ENCODE peak calls at places on chromosomes 13 and 19, in five cellular contexts. One of them, this sample, is unnamed.

GRCh38 chr19:6854758-6855157 is 32.6 kb upstream of the ADGRE1 start:
- DNase-seq in CD4-positive, alpha-beta memory T cell: no peak
- DNase-seq in SK-N-SH: no peak
- DNase-seq in caudate nucleus: no peak
- DNase-seq in memory B cell: no peak
- DNase-seq in this sample: no peak

GRCh38 chr19:4007836-4008539 is 452 bp downstream of the PIAS4 start:
- DNase-seq in CD4-positive, alpha-beta memory T cell: no peak
- DNase-seq in SK-N-SH: peak; percentile 63
- DNase-seq in caudate nucleus: no peak
- DNase-seq in memory B cell: no peak
- DNase-seq in this sample: no peak

GRCh38 chr19:43700368-43701015 is 15.4 kb upstream of the IRGC start:
- DNase-seq in CD4-positive, alpha-beta memory T cell: no peak
- DNase-seq in SK-N-SH: no peak
- DNase-seq in caudate nucleus: no peak
- DNase-seq in memory B cell: peak; percentile 21
- DNase-seq in this sample: peak; percentile 21

GRCh38 chr19:13060233-13060963 is 42.3 kb downstream of the LYL1 start:
- DNase-seq in CD4-positive, alpha-beta memory T cell: no peak
- DNase-seq in SK-N-SH: peak; percentile 75
- DNase-seq in caudate nucleus: peak; percentile 44
- DNase-seq in memory B cell: no peak
- DNase-seq in this sample: no peak

GRCh38 chr19:11418518-11419506 is at the start of gene RGL3:
- DNase-seq in CD4-positive, alpha-beta memory T cell: no peak
- DNase-seq in SK-N-SH: peak; percentile 95
- DNase-seq in caudate nucleus: no peak
- DNase-seq in memory B cell: peak; percentile 41
- DNase-seq in this sample: peak; percentile 37

GRCh38 chr13:110881811-110882210 is 33.1 kb downstream of the ANKRD10 start:
- DNase-seq in CD4-positive, alpha-beta memory T cell: no peak
- DNase-seq in SK-N-SH: no peak
- DNase-seq in caudate nucleus: no peak
- DNase-seq in memory B cell: no peak
- DNase-seq in this sample: no peak

GRCh38 chr13:113166681-113167080 is 8.2 kb downstream of the PROZ start:
- DNase-seq in CD4-positive, alpha-beta memory T cell: no peak
- DNase-seq in SK-N-SH: no peak
- DNase-seq in caudate nucleus: no peak
- DNase-seq in memory B cell: no peak
- DNase-seq in this sample: no peak

GRCh38 chr19:39128511-39129079 is 3.0 kb downstream of the PAK4 start:
- DNase-seq in CD4-positive, alpha-beta memory T cell: no peak
- DNase-seq in SK-N-SH: no peak
- DNase-seq in caudate nucleus: no peak
- DNase-seq in memory B cell: no peak
- DNase-seq in this sample: no peak

GRCh38 chr13:27979001-27979643 is 9.4 kb downstream of the URAD start:
- DNase-seq in CD4-positive, alpha-beta memory T cell: no peak
- DNase-seq in SK-N-SH: no peak
- DNase-seq in caudate nucleus: no peak
- DNase-seq in memory B cell: no peak
- DNase-seq in this sample: no peak

GRCh38 chr19:46192990-46193650 is 36.4 kb upstream of the IGFL1 start:
- DNase-seq in CD4-positive, alpha-beta memory T cell: no peak
- DNase-seq in SK-N-SH: no peak
- DNase-seq in caudate nucleus: no peak
- DNase-seq in memory B cell: no peak
- DNase-seq in this sample: no peak

GRCh38 chr13:75173457-75174356 is 308.3 kb downstream of the TBC1D4 start:
- DNase-seq in CD4-positive, alpha-beta memory T cell: no peak
- DNase-seq in SK-N-SH: no peak
- DNase-seq in caudate nucleus: no peak
- DNase-seq in memory B cell: no peak
- DNase-seq in this sample: no peak

GRCh38 chr13:113034451-113035208 is 65.6 kb downstream of the MCF2L start:
- DNase-seq in CD4-positive, alpha-beta memory T cell: no peak
- DNase-seq in SK-N-SH: peak; percentile 57
- DNase-seq in caudate nucleus: no peak
- DNase-seq in memory B cell: no peak
- DNase-seq in this sample: no peak

GRCh38 chr19:9161427-9161826 is 17.4 kb upstream of the OR7D2 start:
- DNase-seq in CD4-positive, alpha-beta memory T cell: no peak
- DNase-seq in SK-N-SH: no peak
- DNase-seq in caudate nucleus: no peak
- DNase-seq in memory B cell: no peak
- DNase-seq in this sample: no peak

GRCh38 chr13:102141625-102142472 is 260.0 kb downstream of the FGF14 start:
- DNase-seq in CD4-positive, alpha-beta memory T cell: no peak
- DNase-seq in SK-N-SH: no peak
- DNase-seq in caudate nucleus: no peak
- DNase-seq in memory B cell: no peak
- DNase-seq in this sample: no peak

GRCh38 chr19:3374369-3375112 is 8.2 kb downstream of the NFIC start:
- DNase-seq in CD4-positive, alpha-beta memory T cell: no peak
- DNase-seq in SK-N-SH: peak; percentile 64
- DNase-seq in caudate nucleus: no peak
- DNase-seq in memory B cell: no peak
- DNase-seq in this sample: no peak

GRCh38 chr19:29855771-29856510 is 44.1 kb downstream of the CCNE1 start:
- DNase-seq in CD4-positive, alpha-beta memory T cell: no peak
- DNase-seq in SK-N-SH: no peak
- DNase-seq in caudate nucleus: no peak
- DNase-seq in memory B cell: no peak
- DNase-seq in this sample: no peak

GRCh38 chr13:89514534-89515312 is 1832.8 kb upstream of the MIR17HG start:
- DNase-seq in CD4-positive, alpha-beta memory T cell: no peak
- DNase-seq in SK-N-SH: no peak
- DNase-seq in caudate nucleus: no peak
- DNase-seq in memory B cell: no peak
- DNase-seq in this sample: no peak

GRCh38 chr19:13294812-13295567 is 144.8 kb downstream of the IER2 start:
- DNase-seq in CD4-positive, alpha-beta memory T cell: no peak
- DNase-seq in SK-N-SH: no peak
- DNase-seq in caudate nucleus: no peak
- DNase-seq in memory B cell: no peak
- DNase-seq in this sample: no peak

GRCh38 chr13:21837841-21838551 is 167.1 kb downstream of the FGF9 start:
- DNase-seq in CD4-positive, alpha-beta memory T cell: no peak
- DNase-seq in SK-N-SH: no peak
- DNase-seq in caudate nucleus: no peak
- DNase-seq in memory B cell: no peak
- DNase-seq in this sample: no peak

GRCh38 chr13:79043208-79043607 is 362.8 kb downstream of the RBM26 start:
- DNase-seq in CD4-positive, alpha-beta memory T cell: no peak
- DNase-seq in SK-N-SH: no peak
- DNase-seq in caudate nucleus: no peak
- DNase-seq in memory B cell: no peak
- DNase-seq in this sample: no peak

GRCh38 chr13:78867655-78868054 is 208.7 kb upstream of the OBI1 start:
- DNase-seq in CD4-positive, alpha-beta memory T cell: no peak
- DNase-seq in SK-N-SH: no peak
- DNase-seq in caudate nucleus: no peak
- DNase-seq in memory B cell: no peak
- DNase-seq in this sample: no peak

GRCh38 chr19:55643003-55643732 is at the start of gene ZNF581:
- DNase-seq in CD4-positive, alpha-beta memory T cell: peak; percentile 77
- DNase-seq in SK-N-SH: peak; percentile 90
- DNase-seq in caudate nucleus: peak; percentile 54
- DNase-seq in memory B cell: peak; percentile 84
- DNase-seq in this sample: peak; percentile 84

GRCh38 chr19:40621966-40622772 is 21.0 kb downstream of the LTBP4 start:
- DNase-seq in CD4-positive, alpha-beta memory T cell: no peak
- DNase-seq in SK-N-SH: peak; percentile 21
- DNase-seq in caudate nucleus: no peak
- DNase-seq in memory B cell: no peak
- DNase-seq in this sample: no peak

GRCh38 chr19:7288977-7289376 is 5.2 kb downstream of the INSR start:
- DNase-seq in CD4-positive, alpha-beta memory T cell: no peak
- DNase-seq in SK-N-SH: peak; percentile 65
- DNase-seq in caudate nucleus: no peak
- DNase-seq in memory B cell: no peak
- DNase-seq in this sample: no peak

GRCh38 chr19:31326329-31327028 is 22.8 kb downstream of the TSHZ3 start:
- DNase-seq in CD4-positive, alpha-beta memory T cell: no peak
- DNase-seq in SK-N-SH: no peak
- DNase-seq in caudate nucleus: no peak
- DNase-seq in memory B cell: no peak
- DNase-seq in this sample: no peak

GRCh38 chr19:2166741-2167738 is 3.3 kb downstream of the DOT1L start:
- DNase-seq in CD4-positive, alpha-beta memory T cell: no peak
- DNase-seq in SK-N-SH: peak; percentile 89
- DNase-seq in caudate nucleus: peak; percentile 32
- DNase-seq in memory B cell: no peak
- DNase-seq in this sample: no peak

GRCh38 chr13:113532156-113532806 is 41.8 kb upstream of the DCUN1D2 start:
- DNase-seq in CD4-positive, alpha-beta memory T cell: no peak
- DNase-seq in SK-N-SH: no peak
- DNase-seq in caudate nucleus: no peak
- DNase-seq in memory B cell: no peak
- DNase-seq in this sample: no peak

GRCh38 chr19:46299004-46299509 is 2.2 kb downstream of the HIF3A start:
- DNase-seq in CD4-positive, alpha-beta memory T cell: no peak
- DNase-seq in SK-N-SH: peak; percentile 99
- DNase-seq in caudate nucleus: peak; percentile 83
- DNase-seq in memory B cell: no peak
- DNase-seq in this sample: no peak

GRCh38 chr19:52170863-52171320 is 529 bp downstream of the ZNF836 start:
- DNase-seq in CD4-positive, alpha-beta memory T cell: no peak
- DNase-seq in SK-N-SH: peak; percentile 58
- DNase-seq in caudate nucleus: no peak
- DNase-seq in memory B cell: no peak
- DNase-seq in this sample: peak; percentile 18

GRCh38 chr19:12935071-12935470 is 1.6 kb upstream of the FARSA start:
- DNase-seq in CD4-positive, alpha-beta memory T cell: no peak
- DNase-seq in SK-N-SH: no peak
- DNase-seq in caudate nucleus: no peak
- DNase-seq in memory B cell: no peak
- DNase-seq in this sample: no peak

GRCh38 chr19:15836345-15836594 is 20.8 kb upstream of the OR10H1 start:
- DNase-seq in CD4-positive, alpha-beta memory T cell: no peak
- DNase-seq in SK-N-SH: no peak
- DNase-seq in caudate nucleus: no peak
- DNase-seq in memory B cell: no peak
- DNase-seq in this sample: no peak

GRCh38 chr13:32426981-32427851 is 714 bp downstream of the N4BP2L1 start:
- DNase-seq in CD4-positive, alpha-beta memory T cell: peak; percentile 54
- DNase-seq in SK-N-SH: peak; percentile 80
- DNase-seq in caudate nucleus: no peak
- DNase-seq in memory B cell: peak; percentile 62
- DNase-seq in this sample: peak; percentile 63

GRCh38 chr19:10699650-10700335 is 1.4 kb upstream of the QTRT1 start:
- DNase-seq in CD4-positive, alpha-beta memory T cell: peak; percentile 65
- DNase-seq in SK-N-SH: peak; percentile 55
- DNase-seq in caudate nucleus: no peak
- DNase-seq in memory B cell: peak; percentile 64
- DNase-seq in this sample: peak; percentile 28

GRCh38 chr19:9721861-9722260 is 46.7 kb downstream of the ZNF846 start:
- DNase-seq in CD4-positive, alpha-beta memory T cell: no peak
- DNase-seq in SK-N-SH: peak; percentile 9
- DNase-seq in caudate nucleus: no peak
- DNase-seq in memory B cell: no peak
- DNase-seq in this sample: no peak

GRCh38 chr19:50580970-50581636 is 12.9 kb upstream of the LRRC4B start:
- DNase-seq in CD4-positive, alpha-beta memory T cell: no peak
- DNase-seq in SK-N-SH: no peak
- DNase-seq in caudate nucleus: no peak
- DNase-seq in memory B cell: no peak
- DNase-seq in this sample: no peak

This sample was measured in activated B cell treated with CpG ODN at 0.5 μM for 24 hours.